ENCODE peak calls at places on chromosome 14, in seven cellular contexts. One of them, this sample, is unnamed.

GRCh38 chr14:77645520-77646230 is 29.2 kb upstream of the SPTLC2 start:
- DNase-seq in cortex of kidney: no peak
- DNase-seq in NCI-H1092 treated with DMSO at 0.1 percent for 48 hours: no peak
- DNase-seq in caudate nucleus: no peak
- DNase-seq in A172: no peak
- DNase-seq in cardiac fibroblast: no peak
- DNase-seq in Calu3: no peak
- DNase-seq in this sample: no peak

GRCh38 chr14:104882325-104882973 is 17.4 kb downstream of the CEP170B start:
- DNase-seq in caudate nucleus: no peak
- DNase-seq in NCI-H1092 treated with DMSO at 0.1 percent for 48 hours: peak
- DNase-seq in Calu3: peak
- DNase-seq in cardiac fibroblast: no peak
- DNase-seq in A172: peak
- DNase-seq in cortex of kidney: no peak
- DNase-seq in this sample: peak

GRCh38 chr14:77598366-77599050 is 17.9 kb downstream of the SPTLC2 start:
- DNase-seq in cortex of kidney: no peak
- DNase-seq in caudate nucleus: no peak
- DNase-seq in NCI-H1092 treated with DMSO at 0.1 percent for 48 hours: no peak
- DNase-seq in A172: no peak
- DNase-seq in cardiac fibroblast: no peak
- DNase-seq in Calu3: no peak
- DNase-seq in this sample: no peak

GRCh38 chr14:103418508-103418818 is 33.2 kb downstream of the MARK3 start:
- DNase-seq in NCI-H1092 treated with DMSO at 0.1 percent for 48 hours: no peak
- DNase-seq in A172: peak
- DNase-seq in cardiac fibroblast: peak
- DNase-seq in cortex of kidney: no peak
- DNase-seq in Calu3: no peak
- DNase-seq in caudate nucleus: no peak
- DNase-seq in this sample: no peak

GRCh38 chr14:61653507-61653906 is 41.8 kb upstream of the HIF1A start:
- DNase-seq in cortex of kidney: no peak
- DNase-seq in A172: peak
- DNase-seq in Calu3: no peak
- DNase-seq in cardiac fibroblast: peak
- DNase-seq in caudate nucleus: no peak
- DNase-seq in NCI-H1092 treated with DMSO at 0.1 percent for 48 hours: no peak
- DNase-seq in this sample: peak

GRCh38 chr14:73829526-73830431 is 21.9 kb upstream of the PTGR2 start:
- DNase-seq in caudate nucleus: no peak
- DNase-seq in Calu3: peak
- DNase-seq in A172: peak
- DNase-seq in NCI-H1092 treated with DMSO at 0.1 percent for 48 hours: no peak
- DNase-seq in cortex of kidney: no peak
- DNase-seq in cardiac fibroblast: peak
- DNase-seq in this sample: no peak

GRCh38 chr14:105416671-105417070 is 3.0 kb upstream of the MTA1 start:
- DNase-seq in A172: no peak
- DNase-seq in cardiac fibroblast: no peak
- DNase-seq in cortex of kidney: no peak
- DNase-seq in NCI-H1092 treated with DMSO at 0.1 percent for 48 hours: no peak
- DNase-seq in caudate nucleus: no peak
- DNase-seq in Calu3: no peak
- DNase-seq in this sample: no peak

GRCh38 chr14:52485350-52485960 is 66.8 kb downstream of the TXNDC16 start:
- DNase-seq in A172: no peak
- DNase-seq in NCI-H1092 treated with DMSO at 0.1 percent for 48 hours: no peak
- DNase-seq in cortex of kidney: no peak
- DNase-seq in Calu3: no peak
- DNase-seq in cardiac fibroblast: no peak
- DNase-seq in caudate nucleus: no peak
- DNase-seq in this sample: no peak

GRCh38 chr14:74853581-74853980 is 22.4 kb downstream of the PROX2 start:
- DNase-seq in cortex of kidney: no peak
- DNase-seq in A172: no peak
- DNase-seq in Calu3: no peak
- DNase-seq in caudate nucleus: no peak
- DNase-seq in cardiac fibroblast: no peak
- DNase-seq in NCI-H1092 treated with DMSO at 0.1 percent for 48 hours: no peak
- DNase-seq in this sample: no peak

GRCh38 chr14:100286484-100287191 is 19.6 kb downstream of the SLC25A29 start:
- DNase-seq in caudate nucleus: no peak
- DNase-seq in A172: no peak
- DNase-seq in NCI-H1092 treated with DMSO at 0.1 percent for 48 hours: no peak
- DNase-seq in cardiac fibroblast: no peak
- DNase-seq in Calu3: no peak
- DNase-seq in cortex of kidney: no peak
- DNase-seq in this sample: no peak

GRCh38 chr14:85528080-85528881 is 1.7 kb upstream of the FLRT2 start:
- DNase-seq in cortex of kidney: no peak
- DNase-seq in A172: peak
- DNase-seq in Calu3: no peak
- DNase-seq in NCI-H1092 treated with DMSO at 0.1 percent for 48 hours: peak
- DNase-seq in cardiac fibroblast: peak
- DNase-seq in caudate nucleus: peak
- DNase-seq in this sample: peak

GRCh38 chr14:74400328-74400727 is 25.7 kb downstream of the SYNDIG1L start:
- DNase-seq in cortex of kidney: no peak
- DNase-seq in caudate nucleus: no peak
- DNase-seq in cardiac fibroblast: peak
- DNase-seq in Calu3: peak
- DNase-seq in NCI-H1092 treated with DMSO at 0.1 percent for 48 hours: no peak
- DNase-seq in A172: no peak
- DNase-seq in this sample: no peak

GRCh38 chr14:99737451-99737951 is 53.4 kb downstream of the CYP46A1 start:
- DNase-seq in cortex of kidney: no peak
- DNase-seq in A172: peak
- DNase-seq in caudate nucleus: no peak
- DNase-seq in Calu3: peak
- DNase-seq in cardiac fibroblast: no peak
- DNase-seq in NCI-H1092 treated with DMSO at 0.1 percent for 48 hours: no peak
- DNase-seq in this sample: no peak

GRCh38 chr14:89288114-89288513 is 128.9 kb downstream of the FOXN3 start:
- DNase-seq in Calu3: no peak
- DNase-seq in cortex of kidney: no peak
- DNase-seq in NCI-H1092 treated with DMSO at 0.1 percent for 48 hours: no peak
- DNase-seq in caudate nucleus: no peak
- DNase-seq in cardiac fibroblast: no peak
- DNase-seq in A172: no peak
- DNase-seq in this sample: no peak

GRCh38 chr14:92352158-92352985 is 29.4 kb downstream of the SLC24A4 start:
- DNase-seq in A172: peak
- DNase-seq in cardiac fibroblast: peak
- DNase-seq in cortex of kidney: no peak
- DNase-seq in NCI-H1092 treated with DMSO at 0.1 percent for 48 hours: no peak
- DNase-seq in caudate nucleus: no peak
- DNase-seq in Calu3: no peak
- DNase-seq in this sample: no peak

GRCh38 chr14:56237398-56237797 is 119.2 kb downstream of the PELI2 start:
- DNase-seq in NCI-H1092 treated with DMSO at 0.1 percent for 48 hours: no peak
- DNase-seq in Calu3: no peak
- DNase-seq in A172: no peak
- DNase-seq in caudate nucleus: no peak
- DNase-seq in cortex of kidney: no peak
- DNase-seq in cardiac fibroblast: no peak
- DNase-seq in this sample: no peak

GRCh38 chr14:104708606-104709268 is 15.3 kb upstream of the ADSS1 start:
- DNase-seq in NCI-H1092 treated with DMSO at 0.1 percent for 48 hours: peak
- DNase-seq in A172: peak
- DNase-seq in caudate nucleus: peak
- DNase-seq in cortex of kidney: no peak
- DNase-seq in Calu3: peak
- DNase-seq in cardiac fibroblast: peak
- DNase-seq in this sample: no peak

GRCh38 chr14:100824156-100824555 is 1.8 kb upstream of the MEG3 start:
- DNase-seq in A172: no peak
- DNase-seq in caudate nucleus: peak
- DNase-seq in Calu3: no peak
- DNase-seq in cardiac fibroblast: peak
- DNase-seq in cortex of kidney: no peak
- DNase-seq in NCI-H1092 treated with DMSO at 0.1 percent for 48 hours: no peak
- DNase-seq in this sample: no peak

GRCh38 chr14:68146812-68147211 is 327.2 kb downstream of the RAD51B start:
- DNase-seq in NCI-H1092 treated with DMSO at 0.1 percent for 48 hours: no peak
- DNase-seq in cortex of kidney: no peak
- DNase-seq in cardiac fibroblast: peak
- DNase-seq in Calu3: peak
- DNase-seq in A172: peak
- DNase-seq in caudate nucleus: no peak
- DNase-seq in this sample: peak

GRCh38 chr14:92515510-92516343 is 2.1 kb downstream of the RIN3 start:
- DNase-seq in cardiac fibroblast: no peak
- DNase-seq in caudate nucleus: no peak
- DNase-seq in NCI-H1092 treated with DMSO at 0.1 percent for 48 hours: no peak
- DNase-seq in A172: no peak
- DNase-seq in cortex of kidney: no peak
- DNase-seq in Calu3: no peak
- DNase-seq in this sample: peak

GRCh38 chr14:101757064-101757838 is 4.3 kb upstream of the PPP2R5C start:
- DNase-seq in NCI-H1092 treated with DMSO at 0.1 percent for 48 hours: no peak
- DNase-seq in cardiac fibroblast: no peak
- DNase-seq in cortex of kidney: no peak
- DNase-seq in A172: no peak
- DNase-seq in Calu3: no peak
- DNase-seq in caudate nucleus: no peak
- DNase-seq in this sample: no peak

GRCh38 chr14:63928744-63929174 is 76.0 kb downstream of the SYNE2 start:
- DNase-seq in cortex of kidney: no peak
- DNase-seq in Calu3: no peak
- DNase-seq in cardiac fibroblast: peak
- DNase-seq in NCI-H1092 treated with DMSO at 0.1 percent for 48 hours: peak
- DNase-seq in A172: no peak
- DNase-seq in caudate nucleus: no peak
- DNase-seq in this sample: no peak

GRCh38 chr14:68376067-68376810 is 416.6 kb downstream of the ZFP36L1 start:
- DNase-seq in Calu3: no peak
- DNase-seq in caudate nucleus: no peak
- DNase-seq in A172: peak
- DNase-seq in cardiac fibroblast: peak
- DNase-seq in cortex of kidney: no peak
- DNase-seq in NCI-H1092 treated with DMSO at 0.1 percent for 48 hours: no peak
- DNase-seq in this sample: no peak

GRCh38 chr14:105012171-105012985 is 8.5 kb downstream of the CDCA4 start:
- DNase-seq in NCI-H1092 treated with DMSO at 0.1 percent for 48 hours: no peak
- DNase-seq in caudate nucleus: no peak
- DNase-seq in cortex of kidney: no peak
- DNase-seq in A172: no peak
- DNase-seq in Calu3: peak
- DNase-seq in cardiac fibroblast: no peak
- DNase-seq in this sample: no peak

GRCh38 chr14:99467338-99468075 is 13.2 kb downstream of the SETD3 start:
- DNase-seq in cardiac fibroblast: no peak
- DNase-seq in A172: no peak
- DNase-seq in cortex of kidney: no peak
- DNase-seq in NCI-H1092 treated with DMSO at 0.1 percent for 48 hours: no peak
- DNase-seq in caudate nucleus: no peak
- DNase-seq in Calu3: no peak
- DNase-seq in this sample: no peak

GRCh38 chr14:105139831-105140239 is 28.7 kb downstream of the JAG2 start:
- DNase-seq in Calu3: no peak
- DNase-seq in cardiac fibroblast: no peak
- DNase-seq in caudate nucleus: no peak
- DNase-seq in cortex of kidney: no peak
- DNase-seq in A172: no peak
- DNase-seq in NCI-H1092 treated with DMSO at 0.1 percent for 48 hours: no peak
- DNase-seq in this sample: peak

GRCh38 chr14:52267501-52268190 is at the start of gene PTGDR:
- DNase-seq in A172: no peak
- DNase-seq in NCI-H1092 treated with DMSO at 0.1 percent for 48 hours: no peak
- DNase-seq in cortex of kidney: no peak
- DNase-seq in cardiac fibroblast: peak
- DNase-seq in Calu3: no peak
- DNase-seq in caudate nucleus: no peak
- DNase-seq in this sample: no peak

GRCh38 chr14:100410056-100410565 is 87.0 kb downstream of the SLC25A47 start:
- DNase-seq in cardiac fibroblast: peak
- DNase-seq in A172: peak
- DNase-seq in NCI-H1092 treated with DMSO at 0.1 percent for 48 hours: no peak
- DNase-seq in caudate nucleus: no peak
- DNase-seq in Calu3: no peak
- DNase-seq in cortex of kidney: no peak
- DNase-seq in this sample: peak

GRCh38 chr14:93975791-93976476 is 436 bp downstream of the ASB2 start:
- DNase-seq in cardiac fibroblast: no peak
- DNase-seq in NCI-H1092 treated with DMSO at 0.1 percent for 48 hours: no peak
- DNase-seq in cortex of kidney: no peak
- DNase-seq in Calu3: no peak
- DNase-seq in caudate nucleus: no peak
- DNase-seq in A172: no peak
- DNase-seq in this sample: no peak

GRCh38 chr14:23430733-23431105 is 4.7 kb downstream of the MYH7 start:
- DNase-seq in NCI-H1092 treated with DMSO at 0.1 percent for 48 hours: peak
- DNase-seq in cortex of kidney: no peak
- DNase-seq in A172: peak
- DNase-seq in caudate nucleus: no peak
- DNase-seq in Calu3: no peak
- DNase-seq in cardiac fibroblast: no peak
- DNase-seq in this sample: no peak

GRCh38 chr14:36655963-36656768 is 5.5 kb upstream of the PAX9 start:
- DNase-seq in caudate nucleus: no peak
- DNase-seq in Calu3: peak
- DNase-seq in NCI-H1092 treated with DMSO at 0.1 percent for 48 hours: peak
- DNase-seq in cortex of kidney: no peak
- DNase-seq in cardiac fibroblast: no peak
- DNase-seq in A172: no peak
- DNase-seq in this sample: no peak

This sample was measured in foreskin keratinocyte.